ENCODE peak calls at places on chromosomes 2 and 18, in ten cellular contexts. Q is Kasumi-1; E is fibroblast of the conjunctiva; S is choroid plexus epithelial cell; I is spleen; K is neural crest cell; U is stimulated activated CD8-positive, alpha-beta memory T cell treated with anti-CD3 and anti-CD28 coated beads, Interleukin-4, amount 100 ng/mL, for 48 hours; L is activated CD4-positive, alpha-beta T cell treated with anti-CD3 and anti-CD28 coated beads, Interleukin-2, amount 50 U/mL, for 1 hour; M is GM13977; F is GM03348. C is an unnamed sample.

GRCh38 chr2:147460140-147460539 is 384.7 kb upstream of the ACVR2A start:
- DNase-seq in M (no peak), K (no peak), I (no peak), Q (no peak), L (no peak), F (peak), E (no peak), U (no peak), S (no peak), C (no peak)

GRCh38 chr2:105919826-105920225 is 175.1 kb downstream of the NCK2 start:
- DNase-seq in K (peak), Q (no peak), U (peak), M (no peak), L (peak), F (peak), I (no peak), E (peak), S (peak), C (peak)

GRCh38 chr2:137228566-137228965 is 463.2 kb downstream of the THSD7B start:
- DNase-seq in M (no peak), L (no peak), I (no peak), U (no peak), K (no peak), F (peak), S (peak), E (peak), Q (no peak), C (no peak)

GRCh38 chr2:204453730-204454167 is 91.5 kb upstream of the PARD3B start:
- DNase-seq in M (no peak), U (no peak), K (peak), F (no peak), E (no peak), I (peak), Q (no peak), S (peak), L (no peak), C (peak)

GRCh38 chr2:98311090-98311489 is 35.2 kb upstream of the CNGA3 start:
- DNase-seq in I (no peak), Q (no peak), F (no peak), U (no peak), E (no peak), K (no peak), S (no peak), M (no peak), L (no peak), C (no peak)

GRCh38 chr2:224645722-224646121 is 60.6 kb upstream of the CUL3 start:
- DNase-seq in E (no peak), F (no peak), S (no peak), U (no peak), K (no peak), L (no peak), I (no peak), Q (no peak), M (no peak), C (no peak)

GRCh38 chr18:73980289-73980979 is 167.2 kb downstream of the FBXO15 start:
- DNase-seq in S (peak), M (no peak), E (no peak), F (no peak), I (no peak), K (peak), Q (peak), U (no peak), L (no peak), C (peak)

GRCh38 chr2:20403693-20404381 is 43.0 kb upstream of the RHOB start:
- DNase-seq in F (no peak), L (no peak), E (no peak), S (no peak), I (no peak), K (no peak), Q (no peak), U (no peak), M (no peak), C (no peak)

GRCh38 chr2:37549598-37549997 is 121.8 kb downstream of the CDC42EP3 start:
- DNase-seq in L (no peak), M (no peak), K (no peak), E (no peak), S (no peak), U (no peak), F (no peak), Q (no peak), I (no peak), C (no peak)

GRCh38 chr2:177983183-177983788 is 89.3 kb downstream of the PDE11A start:
- DNase-seq in L (peak), K (peak), M (peak), I (no peak), U (peak), S (peak), F (peak), Q (peak), E (peak), C (peak)

GRCh38 chr2:117976581-117976980 is 37.3 kb downstream of the CCDC93 start:
- DNase-seq in K (no peak), I (no peak), F (no peak), E (no peak), U (no peak), L (no peak), Q (no peak), S (no peak), M (no peak), C (no peak)

GRCh38 chr2:190984595-190984994 is 29.4 kb downstream of the STAT1 start:
- DNase-seq in F (peak), E (no peak), M (no peak), I (no peak), U (no peak), Q (no peak), K (no peak), S (peak), L (no peak), C (no peak)

GRCh38 chr18:32669549-32670165 is 103.2 kb downstream of the KLHL14 start:
- DNase-seq in M (no peak), Q (no peak), F (no peak), S (no peak), K (no peak), I (no peak), E (no peak), L (no peak), U (no peak), C (peak)

GRCh38 chr2:138500592-138501426 is 761 bp upstream of the SPOPL start:
- DNase-seq in S (no peak), K (no peak), U (peak), L (no peak), Q (no peak), E (peak), I (peak), M (no peak), F (no peak), C (no peak)

GRCh38 chr2:172425336-172425735 is 2.0 kb upstream of the ITGA6 start:
- DNase-seq in F (no peak), E (no peak), U (no peak), S (no peak), L (no peak), Q (no peak), K (no peak), I (no peak), M (no peak), C (no peak)

GRCh38 chr18:48488388-48488850 is 50.4 kb upstream of the CTIF start:
- DNase-seq in I (no peak), Q (no peak), E (peak), L (no peak), K (no peak), M (no peak), U (no peak), S (peak), F (peak), C (peak)

GRCh38 chr2:65021709-65022108 is 32.5 kb downstream of the SLC1A4 start:
- DNase-seq in K (no peak), Q (no peak), S (no peak), L (no peak), M (no peak), E (no peak), F (no peak), I (no peak), U (no peak), C (no peak)

GRCh38 chr2:64817453-64817852 is 163.7 kb upstream of the SERTAD2 start:
- DNase-seq in E (no peak), U (no peak), Q (no peak), L (no peak), I (no peak), S (no peak), F (no peak), M (no peak), K (no peak), C (no peak)

GRCh38 chr2:213122730-213123129 is 28.7 kb downstream of the IKZF2 start:
- DNase-seq in K (no peak), L (no peak), U (no peak), Q (no peak), E (no peak), M (no peak), F (no peak), S (no peak), I (no peak), C (peak)

GRCh38 chr2:174247474-174248186 is 702 bp downstream of the OLA1 start:
- DNase-seq in Q (peak), L (peak), U (no peak), K (no peak), E (no peak), F (no peak), I (no peak), M (peak), S (peak), C (peak)

GRCh38 chr2:217466104-217466503 is 536.7 kb downstream of the TNS1 start:
- DNase-seq in E (no peak), K (no peak), Q (no peak), L (no peak), U (no peak), I (no peak), S (no peak), F (no peak), M (no peak), C (no peak)

GRCh38 chr2:10499911-10500521 is 51.9 kb upstream of the ODC1 start:
- DNase-seq in U (peak), S (no peak), F (no peak), K (no peak), E (no peak), Q (no peak), I (peak), L (no peak), M (no peak), C (no peak)

GRCh38 chr2:222049946-222050345 is 248.9 kb downstream of the PAX3 start:
- DNase-seq in K (no peak), I (no peak), M (no peak), S (no peak), F (no peak), L (no peak), U (no peak), Q (no peak), E (no peak), C (no peak)

GRCh38 chr2:230828272-230828961 is 36.3 kb upstream of the ITM2C start:
- DNase-seq in F (peak), M (peak), L (no peak), U (peak), I (peak), Q (no peak), K (no peak), S (no peak), E (no peak), C (no peak)

GRCh38 chr2:230537531-230537976 is 121.6 kb downstream of the SP100 start:
- DNase-seq in S (no peak), U (peak), F (no peak), L (no peak), M (peak), K (no peak), I (no peak), Q (no peak), E (no peak), C (no peak)

GRCh38 chr2:85920810-85921545 is 32.2 kb upstream of the ST3GAL5 start:
- DNase-seq in U (no peak), E (no peak), L (no peak), M (no peak), Q (no peak), F (peak), S (peak), K (no peak), I (no peak), C (no peak)

GRCh38 chr2:218354045-218354444 is 2.6 kb upstream of the CATIP start:
- DNase-seq in Q (no peak), M (no peak), L (no peak), U (no peak), F (no peak), I (no peak), S (no peak), E (no peak), K (no peak), C (no peak)

GRCh38 chr2:160825433-160825832 is 331.8 kb upstream of the RBMS1 start:
- DNase-seq in K (no peak), Q (no peak), S (no peak), L (no peak), E (no peak), F (no peak), M (no peak), I (no peak), U (no peak), C (no peak)

GRCh38 chr2:190352668-190353536 is 9.5 kb downstream of the INPP1 start:
- DNase-seq in I (no peak), F (peak), K (no peak), M (no peak), L (no peak), U (no peak), Q (no peak), E (no peak), S (no peak), C (no peak)

GRCh38 chr2:240393831-240394410 is 41.5 kb upstream of the GPC1 start:
- DNase-seq in F (no peak), M (no peak), Q (no peak), I (peak), U (no peak), K (no peak), E (no peak), L (no peak), S (peak), C (no peak)

C was measured in HT-29.